ENCODE peak calls at places on chromosomes 16 and 17, in eight cellular contexts. I is kidney glomerular epithelial cell; U is NCI-H2081; B is CD8-positive, alpha-beta memory T cell; J is WTC11; X is mucosa of gallbladder; Y is A549; A is NCI-H1417. H is an unnamed sample.

GRCh38 chr16:27225536-27226360 is 22.4 kb downstream of the KDM8 start:
- DNase-seq in J (no peak), I (no peak), Y (no peak), B (no peak), U (peak), X (peak), A (peak), H (no peak)

GRCh38 chr16:86024210-86024609 is 125.2 kb downstream of the IRF8 start:
- DNase-seq in I (no peak), A (no peak), B (no peak), X (no peak), U (no peak), J (no peak), Y (no peak), H (no peak)

GRCh38 chr17:44956076-44956475 is 8.5 kb upstream of the KIF18B start:
- DNase-seq in A (no peak), Y (no peak), X (no peak), B (no peak), I (peak), J (no peak), U (no peak), H (no peak)

GRCh38 chr16:70437017-70437581 is 1.8 kb downstream of the ST3GAL2 start:
- DNase-seq in J (peak), X (no peak), Y (no peak), A (peak), I (peak), B (no peak), U (no peak), H (peak)

GRCh38 chr16:72189865-72190371 is 18.0 kb upstream of the PMFBP1 start:
- DNase-seq in Y (peak), U (no peak), J (no peak), I (no peak), X (no peak), B (no peak), A (no peak), H (no peak)

GRCh38 chr16:81697321-81697885 is 81.7 kb upstream of the PLCG2 start:
- DNase-seq in Y (peak), A (peak), X (peak), J (peak), B (peak), I (peak), U (peak), H (no peak)

GRCh38 chr16:89847056-89847929 is 19.0 kb downstream of the SPIRE2 start:
- DNase-seq in J (no peak), I (no peak), U (peak), B (no peak), X (no peak), A (peak), Y (no peak), H (no peak)

GRCh38 chr16:12271006-12271405 is 294.5 kb downstream of the SNX29 start:
- DNase-seq in I (no peak), X (peak), A (peak), J (peak), B (no peak), Y (peak), U (peak), H (no peak)

GRCh38 chr17:77459018-77459755 is 318.4 kb downstream of the SEC14L1 start:
- DNase-seq in X (no peak), A (no peak), I (no peak), U (no peak), J (no peak), B (no peak), Y (no peak), H (no peak)

GRCh38 chr17:31488264-31488981 is 96.9 kb downstream of the RAB11FIP4 start:
- DNase-seq in A (peak), B (peak), X (no peak), J (peak), Y (no peak), U (peak), I (no peak), H (peak)

GRCh38 chr17:77042688-77043330 is 98.0 kb upstream of the SEC14L1 start:
- DNase-seq in B (no peak), Y (no peak), I (no peak), A (peak), X (no peak), U (peak), J (no peak), H (peak)

GRCh38 chr16:59385953-59386352 is 651.8 kb upstream of the GOT2 start:
- DNase-seq in J (no peak), U (no peak), Y (no peak), I (peak), A (no peak), B (no peak), X (no peak), H (no peak)

GRCh38 chr17:49851387-49852291 is 3.8 kb upstream of the TAC4 start:
- DNase-seq in A (peak), I (peak), J (peak), X (peak), U (peak), Y (peak), B (peak), H (peak)

GRCh38 chr16:73068546-73069401 is 20.8 kb upstream of the ZFHX3 start:
- DNase-seq in I (peak), Y (peak), U (no peak), A (peak), J (no peak), B (no peak), X (peak), H (no peak)

GRCh38 chr16:51071326-51071725 is 79.7 kb downstream of the SALL1 start:
- DNase-seq in U (no peak), B (no peak), X (no peak), J (no peak), Y (no peak), I (no peak), A (no peak), H (no peak)

GRCh38 chr16:51818342-51818944 is 667.4 kb upstream of the SALL1 start:
- DNase-seq in U (no peak), Y (peak), I (peak), B (no peak), A (peak), X (peak), J (peak), H (peak)